ENCODE peak calls at places on chromosomes 12 and 14, in ten cellular contexts. P, D, I, Q, F, J, O, W, B and S are unnamed samples.

GRCh38 chr12:86669010-86669409 is 412.8 kb upstream of the MGAT4C start:
- DNase-seq in P (no peak), D (no peak), I (no peak), Q (no peak), F (no peak), J (no peak), O (no peak), W (no peak), B (no peak), S (no peak)

GRCh38 chr12:68612245-68612644 is 1.5 kb downstream of the RAP1B start:
- DNase-seq in P (no peak), D (no peak), I (no peak), Q (no peak), F (no peak), J (no peak), O (no peak), W (no peak), B (no peak), S (no peak)

GRCh38 chr12:68137278-68137930 is 22.1 kb downstream of the IFNG start:
- DNase-seq in P (no peak), D (no peak), I (no peak), Q (no peak), F (no peak), J (no peak), O (no peak), W (no peak), B (no peak), S (no peak)

GRCh38 chr12:56086096-56086495 is 6.1 kb downstream of the ERBB3 start:
- DNase-seq in P (no peak), D (no peak), I (no peak), Q (peak; percentile 80), F (no peak), J (no peak), O (no peak), W (no peak), B (no peak), S (peak; percentile 44)

GRCh38 chr12:50314629-50315312 is 31.5 kb upstream of the LIMA1 start:
- DNase-seq in P (peak; percentile 16), D (no peak), I (peak; percentile 68), Q (no peak), F (peak; percentile 58), J (no peak), O (peak; percentile 1), W (no peak), B (peak; percentile 36), S (peak; percentile 77)

GRCh38 chr12:53048780-53049401 is 974 bp upstream of the TNS2 start:
- DNase-seq in P (no peak), D (no peak), I (peak; percentile 13), Q (peak; percentile 70), F (no peak), J (no peak), O (peak; percentile 60), W (no peak), B (peak; percentile 24), S (no peak)

GRCh38 chr14:21526672-21527319 is 650 bp upstream of the SALL2 start:
- DNase-seq in P (peak; percentile 50), D (no peak), I (no peak), Q (no peak), F (peak; percentile 66), J (no peak), O (no peak), W (no peak), B (peak; percentile 28), S (peak; percentile 72)

GRCh38 chr14:75459099-75459741 is 31.4 kb downstream of the JDP2 start:
- DNase-seq in P (no peak), D (no peak), I (no peak), Q (peak; percentile 95), F (no peak), J (no peak), O (peak; percentile 42), W (no peak), B (no peak), S (no peak)

GRCh38 chr14:68476212-68476964 is 316.5 kb downstream of the ZFP36L1 start:
- DNase-seq in P (no peak), D (no peak), I (no peak), Q (peak; percentile 85), F (no peak), J (no peak), O (peak; percentile 60), W (no peak), B (no peak), S (peak; percentile 19)

GRCh38 chr12:1662761-1663439 is 28.0 kb upstream of the ADIPOR2 start:
- DNase-seq in P (no peak), D (no peak), I (peak; percentile 66), Q (peak; percentile 81), F (peak; percentile 50), J (no peak), O (no peak), W (no peak), B (peak; percentile 58), S (peak; percentile 84)

GRCh38 chr14:73750161-73750901 is 36.1 kb upstream of the PNMA1 start:
- DNase-seq in P (no peak), D (no peak), I (no peak), Q (peak; percentile 63), F (no peak), J (no peak), O (no peak), W (no peak), B (no peak), S (no peak)

GRCh38 chr12:112347521-112347920 is 34.7 kb downstream of the HECTD4 start:
- DNase-seq in P (no peak), D (no peak), I (no peak), Q (no peak), F (peak; percentile 79), J (no peak), O (no peak), W (peak; percentile 80), B (no peak), S (no peak)

GRCh38 chr14:101704140-101704539 is 57.4 kb upstream of the PPP2R5C start:
- DNase-seq in P (no peak), D (no peak), I (no peak), Q (no peak), F (peak; percentile 27), J (no peak), O (no peak), W (no peak), B (no peak), S (no peak)

GRCh38 chr14:54570651-54571415 is 3.9 kb downstream of the SAMD4A start:
- DNase-seq in P (no peak), D (no peak), I (no peak), Q (no peak), F (no peak), J (no peak), O (no peak), W (no peak), B (no peak), S (no peak)

GRCh38 chr14:22955702-22956575 is 951 bp downstream of the HAUS4 start:
- DNase-seq in P (no peak), D (no peak), I (no peak), Q (no peak), F (no peak), J (no peak), O (no peak), W (no peak), B (no peak), S (no peak)

GRCh38 chr12:1553987-1554982 is 40.1 kb downstream of the FBXL14 start:
- DNase-seq in P (no peak), D (no peak), I (no peak), Q (no peak), F (no peak), J (no peak), O (no peak), W (no peak), B (no peak), S (no peak)

GRCh38 chr14:69204753-69205152 is 13.5 kb downstream of the EXD2 start:
- DNase-seq in P (no peak), D (no peak), I (no peak), Q (no peak), F (no peak), J (no peak), O (no peak), W (no peak), B (no peak), S (no peak)

GRCh38 chr12:130422676-130423075 is 85.0 kb downstream of the PIWIL1 start:
- DNase-seq in P (no peak), D (no peak), I (no peak), Q (no peak), F (no peak), J (no peak), O (no peak), W (no peak), B (no peak), S (no peak)

GRCh38 chr14:37051153-37051552 is 121.3 kb downstream of the SLC25A21 start:
- DNase-seq in P (no peak), D (no peak), I (no peak), Q (no peak), F (no peak), J (no peak), O (no peak), W (no peak), B (no peak), S (no peak)

GRCh38 chr12:105574056-105574715 is 243.7 kb downstream of the C12orf75 start:
- DNase-seq in P (no peak), D (no peak), I (no peak), Q (no peak), F (no peak), J (no peak), O (no peak), W (no peak), B (no peak), S (no peak)

GRCh38 chr14:61472025-61472672 is 150.8 kb downstream of the PRKCH start:
- DNase-seq in P (peak; percentile 33), D (peak; percentile 49), I (peak; percentile 46), Q (peak; percentile 39), F (peak; percentile 73), J (no peak), O (no peak), W (no peak), B (no peak), S (no peak)

GRCh38 chr12:66103011-66103913 is 27.3 kb downstream of the LLPH start:
- DNase-seq in P (no peak), D (no peak), I (no peak), Q (no peak), F (no peak), J (no peak), O (no peak), W (no peak), B (no peak), S (peak; percentile 16)

GRCh38 chr14:68627050-68627867 is 165.6 kb downstream of the ZFP36L1 start:
- DNase-seq in P (no peak), D (no peak), I (no peak), Q (peak; percentile 93), F (no peak), J (no peak), O (no peak), W (no peak), B (no peak), S (no peak)

GRCh38 chr12:110243227-110243626 is 37.8 kb upstream of the ATP2A2 start:
- DNase-seq in P (no peak), D (no peak), I (no peak), Q (no peak), F (no peak), J (no peak), O (no peak), W (no peak), B (no peak), S (no peak)

GRCh38 chr12:47586952-47587669 is 118.7 kb downstream of the RPAP3 start:
- DNase-seq in P (no peak), D (no peak), I (no peak), Q (no peak), F (no peak), J (no peak), O (no peak), W (no peak), B (no peak), S (no peak)

GRCh38 chr14:92451755-92452154 is 61.8 kb upstream of the RIN3 start:
- DNase-seq in P (no peak), D (no peak), I (no peak), Q (no peak), F (no peak), J (no peak), O (no peak), W (no peak), B (no peak), S (no peak)

GRCh38 chr12:15629108-15629507 is 160.1 kb downstream of the EPS8 start:
- DNase-seq in P (no peak), D (no peak), I (no peak), Q (peak; percentile 72), F (no peak), J (no peak), O (peak; percentile 32), W (no peak), B (no peak), S (no peak)

GRCh38 chr12:52212701-52213540 is 20.1 kb upstream of the KRT7 start:
- DNase-seq in P (no peak), D (no peak), I (no peak), Q (no peak), F (no peak), J (no peak), O (no peak), W (no peak), B (no peak), S (no peak)